ENCODE peak calls at places on chromosomes 3 and 15, in five cellular contexts. J is sigmoid colon, X is K562, W is transverse colon, K is HepG2. M is an unnamed sample.

GRCh38 chr15:101615414-101615985 is 36.7 kb downstream of the TM2D3 start:
- DNase-seq in J (no peak), K (no peak), X (no peak), W (no peak), M (no peak)

GRCh38 chr15:70526974-70527325 is 236.4 kb downstream of the UACA start:
- DNase-seq in W (no peak), J (no peak), K (no peak), X (no peak), M (no peak)

GRCh38 chr15:41827290-41827879 is 507 bp upstream of the JMJD7 start:
- DNase-seq in X (peak), J (peak), K (no peak), W (peak), M (peak)

GRCh38 chr3:59513570-59513969 is 463.7 kb upstream of the CFAP20DC start:
- DNase-seq in X (no peak), J (no peak), W (no peak), K (no peak), M (no peak)

GRCh38 chr3:120558784-120559227 is 37.3 kb upstream of the NDUFB4 start:
- DNase-seq in W (peak), K (peak), X (peak), J (peak), M (peak)

GRCh38 chr3:43893721-43894120 is 203.0 kb downstream of the ABHD5 start:
- DNase-seq in K (no peak), J (no peak), X (no peak), W (no peak), M (no peak)

GRCh38 chr3:183823963-183824362 is 1.4 kb downstream of the MAP6D1 start:
- DNase-seq in K (no peak), J (no peak), W (no peak), X (no peak), M (no peak)

GRCh38 chr3:196227086-196227485 is 10.8 kb downstream of the SLC51A start:
- DNase-seq in K (no peak), J (peak), X (no peak), W (no peak), M (no peak)

GRCh38 chr3:103949690-103950089 is 1417.0 kb upstream of the ALCAM start:
- DNase-seq in X (no peak), K (no peak), J (no peak), W (no peak), M (no peak)
- TF ChIP-seq EP300 in X (no peak), K (no peak), J (no peak), W (no peak), M (no peak)

GRCh38 chr3:193830791-193831191 is 237.8 kb downstream of the OPA1 start:
- DNase-seq in J (no peak), X (no peak), K (no peak), W (no peak), M (no peak)
- TF ChIP-seq POLR2AphosphoS5 in J (no peak), X (no peak), K (no peak), W (no peak), M (no peak)

DNA sequence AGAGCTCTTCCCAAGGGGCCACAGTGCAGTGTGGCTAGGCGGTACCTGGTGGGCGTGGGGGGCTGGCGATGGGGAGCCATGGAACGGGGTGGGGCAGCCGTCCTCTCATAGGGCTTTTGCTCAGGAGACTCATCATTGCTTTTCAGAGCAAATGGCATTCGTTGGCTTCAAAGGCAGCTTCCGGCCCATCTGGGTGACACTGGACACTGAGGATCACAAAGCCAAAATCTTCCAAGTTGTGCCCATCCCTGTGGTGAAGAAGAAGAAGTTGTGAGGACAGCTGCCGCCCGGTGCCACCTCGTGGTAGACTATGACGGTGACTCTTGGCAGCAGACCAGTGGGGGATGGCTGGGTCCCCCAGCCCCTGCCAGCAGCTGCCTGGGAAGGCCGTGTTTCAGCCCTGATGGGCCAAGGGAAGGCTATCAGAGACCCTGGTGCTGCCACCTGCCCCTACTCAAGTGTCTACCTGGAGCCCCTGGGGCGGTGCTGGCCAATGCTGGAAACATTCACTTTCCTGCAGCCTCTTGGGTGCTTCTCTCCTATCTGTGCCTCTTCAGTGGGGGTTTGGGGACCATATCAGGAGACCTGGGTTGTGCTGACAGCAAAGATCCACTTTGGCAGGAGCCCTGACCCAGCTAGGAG is 40.8 kb downstream of the MESD start:
- DNase-seq in W (no peak), X (no peak), K (no peak), J (no peak), M (no peak)
- TF ChIP-seq CTCF in W (no peak), X (no peak), K (no peak), J (no peak), M (no peak)

GRCh38 chr3:149752051-149752787 is at the start of gene COMMD2:
- DNase-seq in J (peak), X (peak), W (peak), K (peak), M (peak)
- TF ChIP-seq EP300 in J (no peak), X (peak), W (no peak), K (peak), M (no peak)

DNA sequence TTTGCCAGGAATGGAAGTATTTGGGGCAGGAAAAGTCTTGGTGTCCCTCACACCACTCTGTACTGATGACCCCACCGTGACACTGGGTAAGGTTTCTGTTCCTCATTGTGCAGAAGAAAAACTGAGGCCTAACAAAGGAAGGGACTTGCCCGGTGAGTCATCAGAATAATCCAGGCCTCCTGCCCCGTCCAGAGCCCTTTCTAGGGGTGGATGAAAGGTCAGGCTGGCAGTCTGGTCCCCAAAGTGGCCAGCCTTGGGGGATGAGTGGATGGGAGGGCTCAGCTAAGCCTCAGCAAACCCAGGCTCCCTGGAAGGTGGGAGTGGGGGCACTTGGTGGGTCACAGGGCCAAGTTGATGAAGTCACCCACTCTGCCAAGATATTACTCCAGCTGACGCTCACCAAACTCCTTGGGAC is 2.3 kb upstream of the DNAH1 start:
- DNase-seq in J (no peak), W (peak), X (no peak), K (no peak), M (no peak)
- TF ChIP-seq POLR2AphosphoS5 in J (no peak), W (no peak), X (no peak), K (no peak), M (no peak)

GRCh38 chr3:101676219-101676764 is 640 bp downstream of the ZBTB11 start:
- DNase-seq in J (peak), W (peak), X (peak), K (peak), M (peak)
- TF ChIP-seq CTCF in J (no peak), W (no peak), X (no peak), K (no peak), M (peak)

GRCh38 chr15:88650556-88650955 is 11.7 kb downstream of the ISG20 start:
- DNase-seq in K (no peak), W (no peak), X (no peak), J (peak), M (no peak)

GRCh38 chr15:88648357-88649214 is 9.8 kb downstream of the ISG20 start:
- DNase-seq in W (peak), K (no peak), X (no peak), J (peak), M (peak)

GRCh38 chr15:88647362-88648105 is 8.7 kb downstream of the ISG20 start:
- DNase-seq in J (peak), X (no peak), W (peak), K (no peak), M (peak)

GRCh38 chr15:88649753-88650551 is 11.1 kb downstream of the ISG20 start:
- DNase-seq in J (peak), K (no peak), X (no peak), W (no peak), M (no peak)

DNA sequence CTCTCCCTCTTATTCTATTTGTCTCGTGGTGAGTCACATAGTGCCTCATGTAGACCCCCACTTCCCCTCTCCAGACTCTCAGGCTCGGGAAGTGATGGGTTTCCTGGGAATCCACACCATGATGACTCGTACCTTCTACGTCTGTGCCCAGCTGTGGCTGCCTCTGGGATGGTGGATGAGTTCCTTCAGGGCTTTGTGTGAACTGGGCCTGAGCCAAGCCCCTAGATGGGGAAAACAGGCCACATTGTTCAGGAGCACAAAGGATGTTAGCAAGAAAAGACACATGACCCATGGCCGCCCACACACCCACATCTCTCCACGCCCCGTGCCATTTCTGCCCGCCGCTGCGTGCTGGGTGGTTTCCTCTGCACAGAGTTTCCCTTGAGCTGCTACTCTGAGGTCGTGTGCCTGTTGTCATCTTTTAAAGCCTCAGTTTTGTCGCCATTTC is 10.5 kb downstream of the ISG20 start:
- DNase-seq in X (no peak), K (peak), J (peak), W (peak), M (peak)
- TF ChIP-seq EP300 in X (no peak), K (no peak), J (no peak), W (peak), M (peak)